ENCODE peak calls at places on chromosomes 5 and 9, in four cellular contexts. D, K, F and E are unnamed samples.
A peak's percentile ranks its signal among the peaks of the same experiment; 100 is the strongest.

GRCh38 chr9:108743901-108744371 is 111.8 kb downstream of the ACTL7B start:
- DNase-seq in D (no peak), K (peak; percentile 71), F (no peak), E (no peak)

GRCh38 chr9:134851015-134851414 is 29.6 kb upstream of the FCN2 start:
- DNase-seq in D (no peak), K (no peak), F (no peak), E (peak; percentile 12)

GRCh38 chr5:94024625-94025024 is 283.2 kb upstream of the POU5F2 start:
- DNase-seq in D (no peak), K (no peak), F (no peak), E (no peak)

GRCh38 chr9:121770415-121771273 is 119.2 kb downstream of the DAB2IP start:
- DNase-seq in D (peak; percentile 84), K (no peak), F (peak; percentile 62), E (no peak)

GRCh38 chr9:15219511-15219910 is 87.5 kb downstream of the TTC39B start:
- DNase-seq in D (no peak), K (no peak), F (no peak), E (no peak)

GRCh38 chr9:133396952-133397351 is 20.8 kb downstream of the STKLD1 start:
- DNase-seq in D (no peak), K (no peak), F (peak; percentile 33), E (peak; percentile 86)

GRCh38 chr5:54616031-54616430 is 98.5 kb downstream of the SNX18 start:
- DNase-seq in D (peak; percentile 89), K (peak; percentile 68), F (peak; percentile 61), E (no peak)

GRCh38 chr5:95403996-95404395 is 12.8 kb downstream of the FAM81B start:
- DNase-seq in D (no peak), K (no peak), F (no peak), E (no peak)

GRCh38 chr9:96420468-96421219 is 2.5 kb upstream of the ZNF367 start:
- DNase-seq in D (peak; percentile 89), K (peak; percentile 96), F (peak; percentile 78), E (peak; percentile 71)

GRCh38 chr5:173907686-173908371 is 19.7 kb downstream of the CPEB4 start:
- DNase-seq in D (peak; percentile 28), K (no peak), F (no peak), E (no peak)

GRCh38 chr5:122313001-122313402 is 965 bp downstream of the SNCAIP start:
- DNase-seq in D (peak; percentile 54), K (no peak), F (peak; percentile 59), E (no peak)

DNA sequence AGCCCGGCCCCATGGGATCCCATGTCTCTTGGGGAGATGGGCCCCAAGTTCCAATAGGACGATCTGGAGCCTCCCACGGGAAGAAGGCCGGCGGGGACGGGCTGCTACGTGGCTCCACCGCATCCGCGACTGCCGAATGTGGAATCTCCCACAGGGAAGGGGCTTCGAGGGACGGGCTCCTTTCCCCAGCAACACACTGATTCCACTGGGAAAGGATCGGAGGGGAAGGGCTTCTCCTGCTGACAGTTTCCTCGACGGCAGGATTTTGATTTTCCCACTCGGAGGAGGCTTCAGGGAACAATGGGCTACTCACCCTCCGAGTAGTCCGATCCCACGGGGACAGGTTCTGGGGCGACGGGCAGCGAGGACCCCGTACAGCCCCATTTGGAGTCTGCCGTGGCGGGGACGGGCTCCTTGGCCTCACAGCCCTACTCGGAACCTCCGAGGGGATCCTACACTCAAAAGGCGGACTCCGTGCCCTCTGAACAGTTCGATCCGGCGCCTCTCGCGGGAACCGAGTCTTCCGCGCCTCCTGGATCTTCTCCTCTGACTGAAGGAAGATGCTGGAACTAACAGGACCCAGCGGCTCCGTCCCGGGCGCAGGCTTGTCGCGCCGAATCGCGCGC is 1.3 kb downstream of the PROB1 start:
- DNase-seq in D (no peak), K (no peak), F (no peak), E (no peak)
- H3K14ac ChIP-seq in D (no peak overlapping the region), K (peak overlapping the region; percentile 1), F (no peak overlapping the region), E (peak overlapping the region; percentile 38)

DNA sequence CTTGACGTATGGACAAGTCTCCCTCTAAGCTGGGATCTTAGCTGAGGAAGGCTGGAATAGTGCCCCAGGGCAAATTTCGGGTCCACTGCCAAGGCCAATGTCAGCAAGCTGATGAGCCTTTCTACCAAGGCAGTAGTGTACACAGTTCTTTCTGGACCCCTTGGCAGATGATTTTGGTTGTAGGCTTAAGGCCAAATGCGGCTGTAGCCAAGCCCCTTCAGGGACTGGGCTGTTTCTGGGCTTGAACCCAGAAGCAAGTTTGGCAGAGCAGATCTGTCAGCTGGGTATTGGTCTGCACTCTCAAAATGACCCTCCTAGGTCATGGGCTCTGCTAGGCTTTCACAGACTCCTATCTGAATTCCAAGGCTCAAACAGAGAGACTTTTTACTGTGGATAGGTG is 121.6 kb downstream of the ADAMTSL1 start:
- DNase-seq in D (no peak), K (no peak), F (no peak), E (no peak)
- H3K14ac ChIP-seq in D (no peak overlapping the region), K (no peak overlapping the region), F (peak overlapping the region; percentile 55), E (no peak overlapping the region)

GRCh38 chr5:57675236-57675635 is 192.6 kb upstream of the ACTBL2 start:
- DNase-seq in D (no peak), K (no peak), F (no peak), E (no peak)
- H3K14ac ChIP-seq in D (no peak overlapping the region), K (no peak overlapping the region), F (no peak overlapping the region), E (no peak overlapping the region)

GRCh38 chr5:159440948-159441347 is 110.7 kb upstream of the IL12B start:
- DNase-seq in D (no peak), K (no peak), F (no peak), E (no peak)
- H3K14ac ChIP-seq in D (no peak overlapping the region), K (no peak overlapping the region), F (no peak overlapping the region), E (no peak overlapping the region)

DNA sequence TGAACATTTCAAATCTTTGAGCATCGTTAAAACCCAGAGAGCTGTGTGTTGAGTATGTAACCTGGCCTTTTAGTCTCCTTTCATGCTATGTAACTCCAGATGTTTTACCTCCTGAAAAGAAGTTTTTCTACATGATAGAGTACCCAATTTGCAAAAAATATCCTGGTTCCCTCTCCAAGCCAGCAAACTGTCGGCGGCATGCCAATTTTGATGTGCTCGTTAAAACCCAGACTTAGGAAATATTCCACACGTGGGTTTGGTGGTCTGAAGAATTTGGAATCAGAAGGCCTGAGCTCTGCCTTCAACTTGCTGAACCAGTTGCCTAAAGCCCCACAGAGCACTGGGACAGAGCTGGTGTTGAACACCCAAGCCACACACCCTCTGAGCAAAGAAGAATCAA is 97.9 kb upstream of the ALDH1B1 start:
- DNase-seq in D (no peak), K (no peak), F (no peak), E (no peak)
- H3K14ac ChIP-seq in D (no peak overlapping the region), K (no peak overlapping the region), F (no peak overlapping the region), E (no peak overlapping the region)

GRCh38 chr9:136525207-136525606 is 20.6 kb downstream of the NOTCH1 start:
- DNase-seq in D (no peak), K (no peak), F (no peak), E (no peak)

GRCh38 chr9:136527131-136527530 is 18.7 kb downstream of the NOTCH1 start:
- DNase-seq in D (no peak), K (no peak), F (no peak), E (no peak)

GRCh38 chr9:136527721-136528710 is 17.8 kb downstream of the NOTCH1 start:
- DNase-seq in D (no peak), K (no peak), F (peak; percentile 35), E (no peak)

GRCh38 chr9:136526625-136527066 is 19.2 kb downstream of the NOTCH1 start:
- DNase-seq in D (no peak), K (no peak), F (no peak), E (no peak)

DNA sequence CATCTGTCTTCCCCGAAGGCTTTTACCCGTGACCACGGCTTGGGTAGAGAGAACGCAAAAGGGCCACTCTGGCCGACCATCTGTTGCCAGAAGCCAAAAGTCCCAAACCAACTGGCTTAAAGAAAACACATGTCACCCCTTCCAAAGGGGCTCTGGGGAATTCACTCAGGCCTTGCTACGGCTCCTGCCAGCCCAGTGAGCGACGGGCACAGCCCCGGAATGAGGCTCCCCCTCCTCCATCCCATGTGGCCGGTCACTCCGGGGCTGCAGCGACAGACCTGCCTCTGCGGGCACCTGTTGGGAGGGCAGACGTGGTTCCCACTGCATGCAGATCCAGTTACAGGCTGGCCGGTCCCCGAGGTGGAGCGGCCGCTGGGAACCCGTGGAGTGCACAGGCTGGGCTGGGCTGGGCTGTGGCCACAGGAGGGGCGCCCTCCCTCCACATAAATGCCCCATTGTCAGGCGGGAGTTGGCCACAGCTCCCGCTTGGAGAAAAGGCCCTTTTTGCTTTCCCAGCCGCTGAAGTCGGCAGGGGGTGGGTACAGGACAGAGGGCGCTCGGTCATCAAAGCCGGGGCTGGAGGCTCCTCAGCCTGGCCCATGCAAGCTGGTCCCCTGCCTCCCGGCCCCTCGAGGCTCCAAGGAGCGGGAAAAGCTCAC is 19.9 kb downstream of the NOTCH1 start:
- DNase-seq in D (no peak), K (no peak), F (no peak), E (no peak)
- H3K14ac ChIP-seq in D (no peak overlapping the region), K (no peak overlapping the region), F (no peak overlapping the region), E (no peak overlapping the region)

DNA sequence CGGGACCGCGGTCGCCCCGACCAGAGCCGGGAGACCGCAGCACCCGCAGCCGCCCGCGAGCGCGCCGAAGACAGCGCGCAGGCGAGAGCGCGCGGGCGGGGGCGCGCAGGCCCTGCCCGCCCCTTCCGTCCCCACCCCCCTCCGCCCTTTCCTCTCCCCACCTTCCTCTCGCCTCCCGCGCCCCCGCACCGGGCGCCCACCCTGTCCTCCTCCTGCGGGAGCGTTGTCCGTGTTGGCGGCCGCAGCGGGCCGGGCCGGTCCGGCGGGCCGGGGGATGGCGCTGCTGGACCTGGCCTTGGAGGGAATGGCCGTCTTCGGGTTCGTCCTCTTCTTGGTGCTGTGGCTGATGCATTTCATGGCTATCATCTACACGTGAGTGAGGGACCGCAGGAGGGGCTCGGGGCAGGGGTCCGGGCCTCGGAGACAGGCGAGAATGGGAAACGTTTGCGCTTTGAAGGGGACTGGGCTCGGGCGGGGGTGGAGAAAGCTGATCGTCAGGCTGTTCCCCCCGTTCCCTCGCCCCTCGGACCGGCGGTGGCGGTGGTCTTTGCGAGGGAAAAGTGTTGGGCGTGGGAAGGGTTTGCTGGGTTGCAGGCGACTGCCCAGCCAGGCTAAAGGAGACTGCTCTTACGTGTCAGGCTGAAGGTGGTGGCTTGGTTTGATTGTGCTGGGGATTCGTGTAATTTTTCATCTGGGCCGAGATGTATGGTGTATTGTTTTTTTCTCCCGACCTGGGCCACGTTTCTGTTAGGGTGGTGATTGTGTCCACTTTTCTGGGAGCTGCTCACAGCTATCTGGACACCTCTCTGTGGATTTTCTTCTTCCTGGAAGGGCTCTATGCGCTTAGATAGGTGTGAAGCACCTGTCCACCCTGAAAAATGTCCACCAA is 572 bp downstream of the UGCG start:
- DNase-seq in D (no peak), K (peak; percentile 15), F (no peak), E (peak; percentile 38)
- H3K14ac ChIP-seq in D (peak overlapping the region; percentile 96), K (peak overlapping the region; percentile 86), F (peak overlapping the region; percentile 31), E (peak overlapping the region; percentile 66)

GRCh38 chr5:77407152-77407551 is 85.0 kb downstream of the WDR41 start:
- DNase-seq in D (no peak), K (no peak), F (no peak), E (no peak)

GRCh38 chr5:77413049-77413448 is 79.1 kb downstream of the WDR41 start:
- DNase-seq in D (no peak), K (no peak), F (no peak), E (no peak)

DNA sequence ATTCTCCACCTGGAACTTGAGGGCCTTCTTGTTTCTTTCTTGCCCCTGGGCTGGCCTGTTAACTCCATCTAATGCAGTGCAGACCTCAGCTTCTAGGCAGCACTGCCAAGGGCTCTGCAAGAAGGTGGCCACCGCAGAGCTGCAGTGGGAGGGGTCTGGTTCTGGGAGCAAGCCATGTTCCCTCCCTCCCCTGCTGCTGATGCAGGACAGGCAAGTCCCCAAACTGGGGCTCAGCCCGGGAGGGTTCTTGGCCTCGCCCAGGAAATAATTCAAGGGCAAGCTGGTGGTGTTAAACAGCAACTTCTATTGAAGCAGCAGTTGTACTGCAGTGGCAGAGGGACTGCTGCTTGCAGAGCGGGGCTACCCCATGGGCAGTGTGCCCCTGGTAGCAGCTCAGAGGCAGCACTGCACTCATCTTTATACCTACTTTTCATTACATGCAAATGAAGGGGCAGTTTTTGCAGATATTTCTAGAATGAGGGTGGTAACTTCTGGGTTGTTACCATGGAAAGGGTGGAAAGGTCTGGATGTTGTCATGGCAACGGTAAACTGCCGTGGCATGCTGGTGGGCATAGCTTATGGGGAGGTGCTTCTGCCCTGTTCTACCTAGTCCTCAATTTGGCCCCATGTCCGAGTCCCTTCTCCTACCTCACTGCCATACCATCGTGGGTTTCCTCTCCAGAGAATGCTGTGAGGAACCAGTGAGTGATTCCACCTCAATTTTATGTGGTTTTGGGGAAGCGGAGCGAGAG is 82.1 kb downstream of the WDR41 start:
- DNase-seq in D (no peak), K (no peak), F (no peak), E (no peak)
- H3K14ac ChIP-seq in D (no peak overlapping the region), K (no peak overlapping the region), F (no peak overlapping the region), E (no peak overlapping the region)